ENCODE peak calls at places on chromosome 11, in nine cellular contexts. P, I, M, E, C, R, Z, U and J are unnamed samples.

GRCh38 chr11:8758619-8759169 is 76.1 kb downstream of the RPL27A start:
- DNase-seq in E (no peak), M (no peak), R (no peak), Z (no peak), P (no peak), I (no peak), U (no peak), C (no peak), J (no peak)

GRCh38 chr11:70860855-70861254 is 391.5 kb downstream of the SHANK2 start:
- DNase-seq in C (no peak), E (no peak), R (no peak), P (no peak), U (no peak), Z (no peak), M (no peak), I (no peak), J (no peak)

GRCh38 chr11:33695051-33695566 is 5.5 kb downstream of the C11orf91 start:
- DNase-seq in E (no peak), I (no peak), U (no peak), M (no peak), C (no peak), R (no peak), Z (no peak), P (no peak), J (no peak)

GRCh38 chr11:58900479-58901420 is 38.5 kb upstream of the GLYATL1 start:
- DNase-seq in I (peak; percentile 91), C (peak; percentile 80), M (peak; percentile 73), U (peak; percentile 44), Z (peak; percentile 96), E (peak; percentile 94), R (peak; percentile 90), P (peak; percentile 85), J (peak; percentile 90)

GRCh38 chr11:32072872-32073661 is 17.8 kb upstream of the RCN1 start:
- DNase-seq in I (no peak), C (no peak), E (peak; percentile 40), U (no peak), P (no peak), R (no peak), M (no peak), Z (no peak), J (no peak)

GRCh38 chr11:19259487-19260345 is 19.0 kb upstream of the E2F8 start:
- DNase-seq in E (peak; percentile 52), U (no peak), P (peak; percentile 36), R (peak; percentile 78), M (peak; percentile 54), Z (peak; percentile 76), I (peak; percentile 81), C (peak; percentile 24), J (peak; percentile 61)

GRCh38 chr11:21520244-21520643 is 672.6 kb upstream of the ANO5 start:
- DNase-seq in R (no peak), Z (no peak), P (no peak), I (no peak), M (no peak), E (no peak), C (no peak), U (no peak), J (no peak)

GRCh38 chr11:71237853-71238252 is 14.5 kb downstream of the SHANK2 start:
- DNase-seq in E (peak; percentile 14), M (no peak), R (no peak), Z (no peak), U (no peak), I (no peak), P (no peak), C (no peak), J (no peak)

GRCh38 chr11:121163658-121164308 is 62.7 kb downstream of the TECTA start:
- DNase-seq in M (no peak), R (no peak), E (no peak), I (no peak), P (peak; percentile 59), C (peak; percentile 0), U (no peak), Z (peak; percentile 60), J (peak; percentile 1)

GRCh38 chr11:106001304-106002012 is 20.6 kb downstream of the MSANTD4 start:
- DNase-seq in P (no peak), I (no peak), U (no peak), E (no peak), R (no peak), M (peak; percentile 52), Z (peak; percentile 54), C (no peak), J (peak; percentile 12)

GRCh38 chr11:19816817-19817216 is 104.2 kb downstream of the NAV2 start:
- DNase-seq in U (no peak), M (no peak), E (peak; percentile 53), R (no peak), C (no peak), I (no peak), Z (no peak), P (no peak), J (no peak)

GRCh38 chr11:124751741-124752470 is at the start of gene VSIG2:
- DNase-seq in M (no peak), U (no peak), E (peak; percentile 35), C (no peak), I (no peak), R (peak; percentile 71), Z (no peak), P (no peak), J (no peak)

GRCh38 chr11:26219506-26220117 is 112.3 kb upstream of the ANO3 start:
- DNase-seq in C (no peak), Z (no peak), R (no peak), M (peak; percentile 54), U (no peak), P (no peak), I (peak; percentile 28), E (no peak), J (peak; percentile 33)

GRCh38 chr11:33706546-33706945 is 5.9 kb upstream of the C11orf91 start:
- DNase-seq in Z (no peak), R (no peak), I (peak; percentile 44), U (no peak), M (no peak), C (no peak), P (no peak), E (no peak), J (no peak)

GRCh38 chr11:119907934-119908760 is 179.1 kb upstream of the NECTIN1 start:
- DNase-seq in E (no peak), M (no peak), C (no peak), Z (no peak), I (no peak), P (no peak), R (peak; percentile 49), U (no peak), J (no peak)

GRCh38 chr11:17572791-17573460 is 25.9 kb downstream of the OTOG start:
- DNase-seq in U (no peak), R (peak; percentile 16), E (peak; percentile 19), C (no peak), Z (no peak), I (no peak), P (no peak), M (no peak), J (no peak)

GRCh38 chr11:4178813-4179662 is 84.4 kb downstream of the RRM1 start:
- DNase-seq in Z (no peak), U (no peak), E (no peak), R (no peak), M (no peak), P (no peak), C (no peak), I (no peak), J (no peak)

GRCh38 chr11:110525883-110526282 is 96.1 kb downstream of the FDX1 start:
- DNase-seq in U (peak; percentile 70), R (no peak), Z (peak; percentile 14), C (no peak), M (peak; percentile 92), I (peak; percentile 57), E (no peak), P (peak; percentile 97), J (peak; percentile 93)

GRCh38 chr11:115699733-115700132 is 195.5 kb upstream of the CADM1 start:
- DNase-seq in I (peak; percentile 3), U (no peak), R (no peak), M (peak; percentile 80), P (no peak), E (no peak), C (no peak), Z (no peak), J (peak; percentile 99)

GRCh38 chr11:76025817-76026216 is 180.5 kb downstream of the WNT11 start:
- DNase-seq in R (no peak), P (no peak), U (no peak), C (no peak), Z (no peak), M (no peak), I (no peak), E (no peak), J (no peak)
- H3K9ac ChIP-seq in R (no peak overlapping the region), P (no peak overlapping the region), U (no peak overlapping the region), C (no peak overlapping the region), Z (no peak overlapping the region), M (no peak overlapping the region), I (no peak overlapping the region), E (no peak overlapping the region), J (no peak overlapping the region)

GRCh38 chr11:3060436-3061025 is 3.3 kb upstream of the CARS1 start:
- DNase-seq in I (no peak), R (no peak), U (no peak), E (no peak), C (no peak), M (no peak), Z (no peak), P (no peak), J (no peak)
- H3K9ac ChIP-seq in I (no peak overlapping the region), R (no peak overlapping the region), U (no peak overlapping the region), E (no peak overlapping the region), C (no peak overlapping the region), M (no peak overlapping the region), Z (no peak overlapping the region), P (no peak overlapping the region), J (no peak overlapping the region)

GRCh38 chr11:61836193-61836592 is 8.1 kb downstream of the FADS2 start:
- DNase-seq in E (no peak), P (no peak), M (no peak), R (no peak), C (no peak), Z (no peak), U (no peak), I (no peak), J (no peak)

GRCh38 chr11:61837411-61838005 is 9.4 kb downstream of the FADS2 start:
- DNase-seq in E (no peak), Z (no peak), I (no peak), P (no peak), C (no peak), R (no peak), M (no peak), U (no peak), J (no peak)

GRCh38 chr11:61833926-61834277 is 5.8 kb downstream of the FADS2 start:
- DNase-seq in M (no peak), P (no peak), C (no peak), U (no peak), I (no peak), Z (no peak), R (no peak), E (peak; percentile 61), J (no peak)

GRCh38 chr11:61834278-61835004 is 6.3 kb downstream of the FADS2 start:
- DNase-seq in I (peak; percentile 65), M (peak; percentile 47), E (peak; percentile 90), R (peak; percentile 36), U (no peak), C (no peak), P (no peak), Z (peak; percentile 34), J (peak; percentile 90)

GRCh38 chr11:61835663-61836024 is 7.5 kb downstream of the FADS2 start:
- DNase-seq in I (no peak), Z (no peak), P (no peak), C (no peak), E (no peak), M (no peak), U (no peak), R (no peak), J (no peak)
- H3K9ac ChIP-seq in I (no peak overlapping the region), Z (no peak overlapping the region), P (no peak overlapping the region), C (no peak overlapping the region), E (no peak overlapping the region), M (no peak overlapping the region), U (no peak overlapping the region), R (no peak overlapping the region), J (no peak overlapping the region)

GRCh38 chr11:1392561-1392960 is 2.8 kb downstream of the BRSK2 start:
- DNase-seq in E (no peak), C (no peak), P (no peak), U (no peak), I (no peak), M (no peak), Z (no peak), R (no peak), J (no peak)
- H3K9ac ChIP-seq in E (no peak overlapping the region), C (no peak overlapping the region), P (no peak overlapping the region), U (no peak overlapping the region), I (no peak overlapping the region), M (no peak overlapping the region), Z (no peak overlapping the region), R (no peak overlapping the region), J (no peak overlapping the region)